ENCODE peak calls at places on chromosomes 7 and 10, in nine cellular contexts. O is heart right ventricle, G is nephron progenitor cell, C is AG10803, X is right lobe of liver, Y is omental fat pad, E is uterus, P is psoas muscle, T is tibial artery. N is an unnamed sample.

GRCh38 chr10:121822180-121822579 is 105.7 kb downstream of the ATE1 start:
- DNase-seq in O (no peak), G (no peak), C (no peak), X (no peak), Y (no peak), E (no peak), P (no peak), T (no peak), N (no peak)

GRCh38 chr10:33114451-33114944 is 156.5 kb upstream of the ITGB1 start:
- DNase-seq in O (no peak), G (no peak), C (peak), X (no peak), Y (no peak), E (no peak), P (no peak), T (no peak), N (no peak)

GRCh38 chr7:108351715-108352114 is 104.5 kb downstream of the NRCAM start:
- DNase-seq in O (no peak), G (no peak), C (no peak), X (no peak), Y (no peak), E (no peak), P (no peak), T (no peak), N (no peak)

GRCh38 chr7:101216860-101217387 is 457 bp downstream of the PLOD3 start:
- DNase-seq in O (no peak), G (peak), C (no peak), X (no peak), Y (no peak), E (peak), P (no peak), T (no peak), N (peak)

GRCh38 chr10:14129770-14130169 is 201.0 kb downstream of the FRMD4A start:
- DNase-seq in O (no peak), G (no peak), C (no peak), X (no peak), Y (no peak), E (no peak), P (no peak), T (no peak), N (no peak)

GRCh38 chr7:14501436-14501835 is 401.1 kb downstream of the DGKB start:
- DNase-seq in O (no peak), G (no peak), C (no peak), X (no peak), Y (no peak), E (no peak), P (no peak), T (no peak), N (no peak)

GRCh38 chr10:72206511-72207229 is 9.1 kb upstream of the ANAPC16 start:
- DNase-seq in O (no peak), G (no peak), C (no peak), X (no peak), Y (no peak), E (no peak), P (no peak), T (no peak), N (no peak)

GRCh38 chr10:114174462-114175190 is 623 bp upstream of the CCDC186 start:
- DNase-seq in O (peak), G (no peak), C (peak), X (peak), Y (peak), E (no peak), P (peak), T (peak), N (no peak)

GRCh38 chr7:132580277-132580676 is 4.0 kb upstream of the PLXNA4 start:
- DNase-seq in O (no peak), G (no peak), C (no peak), X (no peak), Y (no peak), E (no peak), P (no peak), T (no peak), N (no peak)

GRCh38 chr7:9507281-9507680 is 1073.9 kb downstream of the NXPH1 start:
- DNase-seq in O (no peak), G (no peak), C (no peak), X (no peak), Y (no peak), E (no peak), P (no peak), T (no peak), N (no peak)

GRCh38 chr10:29030855-29031254 is 258.0 kb upstream of the LYZL1 start:
- DNase-seq in O (no peak), G (no peak), C (no peak), X (no peak), Y (no peak), E (no peak), P (no peak), T (no peak), N (no peak)

GRCh38 chr10:124065382-124066155 is 27.8 kb downstream of the CHST15 start:
- DNase-seq in O (no peak), G (peak), C (no peak), X (no peak), Y (no peak), E (no peak), P (no peak), T (no peak), N (no peak)

DNA sequence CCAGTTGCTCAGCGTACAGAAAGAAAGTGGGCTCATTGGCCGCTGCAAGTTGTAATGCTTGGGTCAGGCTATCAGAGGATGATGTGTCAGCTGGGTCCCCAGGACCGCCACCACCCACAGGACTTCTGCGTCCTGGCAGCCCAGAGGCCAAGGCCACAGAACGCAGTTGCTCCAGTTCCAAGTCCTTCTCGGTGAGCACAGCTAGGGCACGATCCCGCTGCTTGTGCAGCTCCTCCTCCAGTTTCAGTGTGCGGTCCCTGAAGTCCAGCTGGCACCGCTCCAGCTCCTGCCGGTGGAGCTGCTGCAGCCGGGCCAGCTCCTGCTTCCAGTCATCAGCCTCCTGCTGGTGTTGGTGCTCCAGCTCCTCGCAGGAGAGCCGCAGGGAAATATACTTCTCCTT is 3.0 kb downstream of the GCC1 start:
- DNase-seq in O (peak), G (no peak), C (no peak), X (peak), Y (no peak), E (peak), P (peak), T (no peak), N (no peak)
- TF ChIP-seq CTCF in O (peak), G (no peak), C (no peak), X (no peak), Y (no peak), E (no peak), P (no peak), T (no peak), N (no peak)

DNA sequence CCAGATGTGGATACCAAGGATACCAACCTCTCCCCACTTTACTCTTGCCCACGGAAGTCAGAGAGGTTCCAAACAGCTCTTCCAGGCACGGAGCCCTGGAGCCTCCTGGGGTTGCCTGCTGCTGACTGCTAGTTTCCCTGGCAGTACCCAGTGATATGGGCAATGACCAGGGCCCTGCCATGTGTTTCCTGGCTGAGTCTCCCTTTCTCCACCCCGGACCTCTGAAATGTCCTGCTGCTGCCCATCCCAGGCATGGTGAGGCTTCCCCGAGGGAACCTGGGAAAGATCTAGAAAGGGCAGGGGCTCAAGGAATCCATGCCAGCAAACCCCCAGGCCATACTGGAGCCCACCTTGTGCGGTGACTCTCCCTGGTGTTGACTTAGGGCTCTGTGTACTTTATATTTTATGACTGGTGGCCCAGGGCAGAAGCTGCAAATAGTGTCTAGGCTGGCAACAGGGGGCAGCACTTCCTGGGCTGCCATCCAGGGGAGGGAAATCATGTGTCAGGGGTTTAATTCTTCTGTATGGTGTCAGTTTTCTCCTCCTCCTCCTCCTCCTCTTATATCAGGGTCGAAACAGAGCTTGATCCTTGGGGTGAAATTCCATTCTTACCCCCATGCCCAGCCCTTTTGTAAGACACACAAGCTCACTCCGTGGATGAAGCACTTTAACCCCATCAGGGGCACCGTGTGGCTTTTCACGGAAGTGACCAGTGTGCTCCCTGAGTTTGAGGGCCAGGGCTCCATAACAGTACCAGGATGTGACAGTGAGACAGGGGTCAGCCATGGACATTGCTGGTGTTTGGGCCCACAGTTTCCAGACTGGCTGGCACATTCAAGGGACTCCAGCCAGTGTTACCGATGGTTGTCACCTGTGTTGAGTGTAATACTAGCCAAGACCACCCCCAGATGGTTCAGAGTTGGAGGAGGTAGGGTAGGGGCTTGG is 62.4 kb upstream of the GDF10 start:
- DNase-seq in O (no peak), G (no peak), C (no peak), X (no peak), Y (no peak), E (no peak), P (no peak), T (no peak), N (no peak)
- TF ChIP-seq CTCF in O (no peak), G (no peak), C (no peak), X (no peak), Y (no peak), E (no peak), P (no peak), T (no peak), N (no peak)

GRCh38 chr7:41319601-41320000 is 383.3 kb downstream of the INHBA start:
- DNase-seq in O (no peak), G (no peak), C (peak), X (no peak), Y (no peak), E (no peak), P (no peak), T (no peak), N (no peak)

GRCh38 chr7:41313171-41313570 is 389.7 kb downstream of the INHBA start:
- DNase-seq in O (no peak), G (no peak), C (no peak), X (no peak), Y (no peak), E (no peak), P (no peak), T (no peak), N (no peak)

GRCh38 chr7:41312235-41312634 is 390.7 kb downstream of the INHBA start:
- DNase-seq in O (no peak), G (no peak), C (no peak), X (no peak), Y (no peak), E (no peak), P (no peak), T (no peak), N (no peak)

GRCh38 chr7:41316410-41316809 is 386.5 kb downstream of the INHBA start:
- DNase-seq in O (no peak), G (no peak), C (no peak), X (peak), Y (no peak), E (no peak), P (no peak), T (no peak), N (no peak)

GRCh38 chr7:41315764-41316163 is 387.1 kb downstream of the INHBA start:
- DNase-seq in O (no peak), G (no peak), C (no peak), X (peak), Y (no peak), E (no peak), P (no peak), T (no peak), N (no peak)
- TF ChIP-seq CTCF in O (peak), G (no peak), C (no peak), X (peak), Y (no peak), E (no peak), P (no peak), T (no peak), N (no peak)

GRCh38 chr7:140081774-140082425 is 19.1 kb upstream of the PARP12 start:
- DNase-seq in O (no peak), G (no peak), C (no peak), X (no peak), Y (no peak), E (no peak), P (no peak), T (no peak), N (no peak)
- TF ChIP-seq CTCF in O (no peak), G (no peak), C (no peak), X (no peak), Y (no peak), E (no peak), P (no peak), T (no peak), N (no peak)

GRCh38 chr7:17913250-17913649 is 27.0 kb downstream of the SNX13 start:
- DNase-seq in O (no peak), G (no peak), C (no peak), X (no peak), Y (no peak), E (no peak), P (no peak), T (no peak), N (no peak)
- TF ChIP-seq CTCF in O (no peak), G (no peak), C (no peak), X (no peak), Y (no peak), E (no peak), P (no peak), T (no peak), N (no peak)

GRCh38 chr7:98396768-98397167 is 4.1 kb downstream of the BAIAP2L1 start:
- DNase-seq in O (no peak), G (no peak), C (no peak), X (no peak), Y (no peak), E (no peak), P (no peak), T (no peak), N (no peak)
- TF ChIP-seq CTCF in O (no peak), G (no peak), C (no peak), X (no peak), Y (no peak), E (no peak), P (no peak), T (no peak), N (no peak)

GRCh38 chr10:5963071-5963470 is 14.3 kb downstream of the IL15RA start:
- DNase-seq in O (no peak), G (no peak), C (no peak), X (no peak), Y (no peak), E (no peak), P (no peak), T (no peak), N (no peak)
- TF ChIP-seq CTCF in O (no peak), G (no peak), C (no peak), X (no peak), Y (no peak), E (no peak), P (no peak), T (no peak), N (no peak)

GRCh38 chr10:69123747-69124557 is at the start of gene VPS26A:
- DNase-seq in O (peak), G (peak), C (peak), X (peak), Y (peak), E (peak), P (peak), T (peak), N (peak)
- TF ChIP-seq CTCF in O (peak), G (no peak), C (no peak), X (no peak), Y (no peak), E (peak), P (no peak), T (no peak), N (no peak)

GRCh38 chr10:117710181-117710798 is 167.7 kb downstream of the EMX2 start:
- DNase-seq in O (no peak), G (no peak), C (no peak), X (no peak), Y (no peak), E (no peak), P (no peak), T (no peak), N (no peak)
- TF ChIP-seq CTCF in O (no peak), G (no peak), C (peak), X (no peak), Y (no peak), E (no peak), P (no peak), T (no peak), N (no peak)

N was measured in natural killer cell.